ENCODE peak calls at places on chromosomes 1 and 21, in four cellular contexts. K is K562, D is HepG2, T is GM12878. Z is an unnamed sample.

GRCh38 chr1:223682502-223682901 is 17.0 kb upstream of the CAPN8 start:
- DNase-seq in K (no peak), D (no peak), T (no peak), Z (no peak)

GRCh38 chr1:112454316-112454715 is 54.4 kb upstream of the WNT2B start:
- DNase-seq in K (no peak), T (no peak), D (no peak), Z (no peak)

GRCh38 chr1:226674892-226675719 is 64.0 kb downstream of the ITPKB start:
- DNase-seq in T (peak; percentile 71), K (no peak), D (no peak), Z (no peak)

GRCh38 chr1:74246266-74246665 is 11.1 kb downstream of the TNNI3K start:
- DNase-seq in D (no peak), T (no peak), K (no peak), Z (no peak)

GRCh38 chr21:26851109-26851944 is 6.1 kb upstream of the ADAMTS1 start:
- DNase-seq in K (no peak), T (no peak), D (no peak), Z (no peak)

GRCh38 chr1:17591814-17592430 is 52.4 kb downstream of the ARHGEF10L start:
- DNase-seq in D (peak; percentile 94), K (no peak), T (no peak), Z (no peak)

GRCh38 chr1:34312359-34312758 is 135.7 kb downstream of the C1orf94 start:
- DNase-seq in D (no peak), T (no peak), K (no peak), Z (no peak)

GRCh38 chr1:229230136-229230892 is 40.6 kb upstream of the RAB4A start:
- DNase-seq in D (peak; percentile 24), K (no peak), T (no peak), Z (no peak)

GRCh38 chr1:119686661-119687060 is 25.1 kb upstream of the PHGDH start:
- DNase-seq in D (no peak), T (no peak), K (no peak), Z (no peak)

GRCh38 chr1:35364732-35365131 is 96.2 kb downstream of the ZMYM4 start:
- DNase-seq in K (no peak), D (no peak), T (peak; percentile 13), Z (no peak)

GRCh38 chr1:118945460-118945859 is 42.7 kb downstream of the TBX15 start:
- DNase-seq in K (no peak), D (no peak), T (no peak), Z (no peak)

GRCh38 chr21:46323227-46323709 is 402 bp downstream of the C21orf58 start:
- DNase-seq in D (no peak), T (no peak), K (no peak), Z (no peak)

GRCh38 chr1:145936247-145936646 is 9.0 kb upstream of the RBM8A start:
- DNase-seq in T (no peak), D (no peak), K (no peak), Z (no peak)

GRCh38 chr21:38796426-38796825 is 9.3 kb upstream of the ETS2 start:
- DNase-seq in T (no peak), D (no peak), K (no peak), Z (no peak)

GRCh38 chr1:210231846-210232523 is 611 bp upstream of the SERTAD4 start:
- DNase-seq in T (no peak), K (no peak), D (no peak), Z (no peak)

GRCh38 chr1:152013664-152014237 is 20.1 kb upstream of the S100A10 start:
- DNase-seq in T (no peak), D (no peak), K (peak; percentile 56), Z (peak; percentile 72)

GRCh38 chr1:66302810-66303209 is 231.1 kb upstream of the SGIP1 start:
- DNase-seq in K (no peak), D (no peak), T (no peak), Z (no peak)

GRCh38 chr1:223022641-223023473 is 120.2 kb downstream of the TLR5 start:
- DNase-seq in K (no peak), T (no peak), D (no peak), Z (no peak)

GRCh38 chr1:91608876-91609275 is 108.2 kb downstream of the CDC7 start:
- DNase-seq in T (no peak), K (no peak), D (no peak), Z (no peak)

GRCh38 chr21:36708512-36709029 is 9.7 kb downstream of the SIM2 start:
- DNase-seq in K (no peak), D (no peak), T (no peak), Z (no peak)

GRCh38 chr1:229938571-229938970 is 128.5 kb upstream of the GALNT2 start:
- DNase-seq in T (no peak), K (no peak), D (no peak), Z (no peak)

GRCh38 chr1:7938070-7938469 is 2.6 kb downstream of the TNFRSF9 start:
- DNase-seq in T (no peak), K (no peak), D (no peak), Z (no peak)

GRCh38 chr1:245495681-245496080 is 340.9 kb downstream of the KIF26B start:
- DNase-seq in T (no peak), K (no peak), D (no peak), Z (no peak)

GRCh38 chr1:38045431-38046332 is 911 bp downstream of the POU3F1 start:
- DNase-seq in T (no peak), D (no peak), K (no peak), Z (no peak)

GRCh38 chr1:228879164-228879563 is 143.9 kb downstream of the RHOU start:
- DNase-seq in T (no peak), D (no peak), K (no peak), Z (no peak)

GRCh38 chr1:204507317-204508105 is 8.7 kb upstream of the MDM4 start:
- DNase-seq in T (no peak), D (peak; percentile 64), K (peak; percentile 40), Z (peak; percentile 88)

GRCh38 chr1:93638981-93639380 is 42.7 kb downstream of the BCAR3 start:
- DNase-seq in D (no peak), K (no peak), T (no peak), Z (peak; percentile 57)

GRCh38 chr1:194194724-194195123 is 1008.3 kb upstream of the B3GALT2 start:
- DNase-seq in D (no peak), T (no peak), K (no peak), Z (no peak)
- TF ChIP-seq HDAC6 in D (no peak), T (no peak), K (no peak), Z (no peak)

GRCh38 chr1:19315378-19316206 is 3.5 kb downstream of the SLC66A1 start:
- DNase-seq in T (peak; percentile 56), K (no peak), D (no peak), Z (no peak)
- TF ChIP-seq HDAC6 in T (no peak), K (no peak), D (no peak), Z (no peak)

GRCh38 chr1:67749844-67750689 is 65.1 kb downstream of the GADD45A start:
- DNase-seq in K (peak; percentile 43), D (no peak), T (no peak), Z (no peak)
- TF ChIP-seq HDAC6 in K (no peak), D (no peak), T (no peak), Z (no peak)

DNA sequence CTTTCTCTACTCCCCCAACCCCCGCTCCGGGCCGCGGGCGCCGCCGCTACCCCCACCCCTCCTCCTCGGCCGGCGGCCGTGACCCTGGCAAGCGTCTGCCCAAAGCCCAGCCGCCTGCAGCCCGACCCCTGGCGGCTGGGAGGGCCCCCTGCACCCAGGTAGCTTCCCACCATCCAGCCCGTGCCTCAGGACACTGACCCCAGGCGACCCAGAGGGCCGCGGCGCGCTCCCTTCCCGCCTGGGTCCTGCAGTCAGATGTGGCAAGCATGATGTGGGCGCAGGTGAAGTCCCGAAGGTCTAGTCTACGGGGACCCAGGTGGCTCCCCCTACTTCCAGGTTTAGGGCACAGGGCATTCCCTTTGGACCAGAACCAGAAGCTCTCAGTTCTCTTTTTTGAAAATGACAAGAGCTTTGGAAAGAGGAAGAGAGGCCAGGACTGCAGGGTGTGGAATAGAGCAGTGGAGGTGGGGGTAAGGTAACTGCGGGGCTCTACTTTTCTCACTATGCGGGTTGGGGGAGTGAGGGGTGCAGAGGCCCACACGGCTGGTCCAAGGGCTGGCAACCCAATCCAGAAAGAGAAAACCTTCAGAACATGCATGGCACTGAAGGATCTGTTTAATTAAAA is at the start of gene DENND4B:
- DNase-seq in K (peak; percentile 95), D (peak; percentile 75), T (no peak), Z (peak; percentile 93)
- TF ChIP-seq HDAC6 in K (no peak), D (no peak), T (no peak), Z (no peak)

DNA sequence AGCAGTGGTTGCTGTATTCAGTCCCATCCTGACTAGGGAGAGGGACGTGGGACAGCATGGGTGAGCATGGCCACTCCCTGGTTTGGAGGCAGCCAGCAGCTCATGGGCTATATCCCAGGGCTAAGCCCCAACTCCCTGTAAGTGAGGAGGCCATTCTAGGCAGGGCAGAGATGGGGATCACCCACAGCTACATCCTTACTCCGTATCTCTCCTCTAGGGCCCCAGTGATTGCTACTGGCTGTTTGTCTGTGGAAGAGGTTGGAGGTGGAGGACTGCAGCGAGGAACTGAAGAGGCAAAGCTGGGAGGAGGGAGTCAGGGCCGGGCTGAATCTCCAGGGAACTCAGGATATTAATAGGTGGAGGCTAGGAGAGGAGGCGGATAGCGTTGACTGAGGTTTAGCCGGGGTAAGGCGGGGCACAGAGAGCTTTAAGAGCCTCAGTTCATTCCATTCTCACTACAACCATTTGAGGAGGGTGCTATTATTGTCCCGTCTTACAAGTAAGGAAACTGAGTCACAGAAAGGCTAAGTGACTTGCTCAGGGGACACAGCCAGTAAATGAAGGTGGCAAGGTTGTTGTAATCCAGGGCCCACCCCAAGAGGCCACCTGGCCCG is 6.8 kb downstream of the OLIG2 start:
- DNase-seq in K (no peak), D (no peak), T (no peak), Z (no peak)
- TF ChIP-seq HDAC6 in K (no peak), D (no peak), T (no peak), Z (no peak)

DNA sequence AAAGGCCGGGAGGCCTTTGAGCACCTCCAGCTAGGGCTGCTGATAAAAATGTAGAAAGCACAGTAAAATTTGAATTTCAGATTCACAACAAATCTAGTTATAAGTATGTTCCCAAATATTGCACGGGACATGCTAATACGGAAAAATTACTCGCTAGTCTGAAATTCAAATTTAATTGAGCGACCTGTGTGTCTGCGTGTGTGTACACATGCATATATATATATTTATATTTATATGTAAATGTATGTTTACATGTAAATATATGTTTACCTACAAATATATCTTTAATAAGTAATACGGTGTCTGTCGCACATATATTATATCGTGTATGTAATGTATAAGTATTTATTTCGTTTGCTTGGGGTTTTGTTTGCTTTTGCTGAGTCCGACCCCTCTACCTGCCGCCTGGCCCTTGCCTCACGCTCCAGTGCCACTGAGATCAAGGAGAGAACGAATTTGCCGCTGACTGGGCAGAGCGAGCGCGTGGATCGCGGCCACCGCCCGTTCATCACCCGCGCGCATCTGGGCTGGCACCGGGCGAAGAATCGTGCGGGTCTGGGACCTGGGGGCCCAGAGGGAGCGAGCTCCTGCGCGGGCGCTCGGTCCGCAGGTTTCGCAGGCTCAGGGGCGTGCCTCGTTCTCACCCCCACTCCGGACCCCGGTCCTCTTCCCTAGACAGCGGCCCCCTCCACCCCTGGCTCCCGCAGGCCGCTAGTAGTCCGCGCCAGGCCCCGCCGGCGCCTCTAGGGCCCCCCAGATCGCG is 526 bp upstream of the WRAP73 start:
- DNase-seq in D (no peak), K (no peak), T (no peak), Z (no peak)
- TF ChIP-seq HDAC6 in D (no peak), K (no peak), T (no peak), Z (no peak)

DNA sequence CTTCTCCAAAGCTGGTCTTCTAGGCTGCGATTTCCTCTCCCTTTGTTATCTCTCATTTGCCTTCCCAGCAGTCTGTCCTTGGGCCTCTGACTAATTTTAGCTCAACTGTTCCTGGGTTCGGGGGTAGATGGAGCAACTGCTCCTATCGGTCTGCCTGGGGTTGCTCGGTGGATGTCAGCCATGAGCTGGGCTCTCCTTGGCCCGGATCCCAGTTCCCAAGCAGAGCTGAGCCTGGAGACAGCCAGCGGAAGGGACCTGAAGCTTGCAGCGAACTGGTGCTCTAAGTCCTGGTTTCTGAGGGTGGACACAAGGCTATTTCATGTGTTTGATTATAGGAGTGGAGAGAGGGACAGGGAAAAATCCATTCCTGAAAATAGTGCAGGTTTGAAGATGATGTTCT is 423.0 kb downstream of the RPS6KC1 start:
- DNase-seq in D (peak; percentile 7), T (no peak), K (no peak), Z (no peak)
- TF ChIP-seq HDAC6 in D (no peak), T (no peak), K (no peak), Z (no peak)

Z was measured in H1.